ENCODE peak calls at places on chromosomes 13 and 19, in seven cellular contexts. D is tibial artery, K is endodermal cell, Z is fibroblast of lung, N is neural progenitor cell, Q is cardiac muscle cell, A is fibroblast of the aortic adventitia. O is an unnamed sample.

GRCh38 chr19:2049741-2050348 is 1.2 kb downstream of the MKNK2 start:
- DNase-seq in D (peak; percentile 88), Q (peak; percentile 54), K (no peak), A (peak; percentile 71), N (peak; percentile 60), Z (peak; percentile 62), O (peak; percentile 67)

GRCh38 chr13:80379245-80379644 is 38.3 kb upstream of the SPRY2 start:
- DNase-seq in A (peak; percentile 15), Z (peak; percentile 48), K (no peak), N (no peak), Q (no peak), D (no peak), O (peak; percentile 13)

GRCh38 chr19:10780368-10780767 is 55.6 kb downstream of the TMED1 start:
- DNase-seq in K (no peak), D (peak; percentile 75), N (no peak), Z (peak; percentile 72), Q (no peak), A (peak; percentile 92), O (peak; percentile 95)

GRCh38 chr13:72253754-72254153 is 386.8 kb upstream of the DACH1 start:
- DNase-seq in D (no peak), K (no peak), Z (no peak), N (no peak), Q (no peak), A (no peak), O (no peak)

GRCh38 chr13:99045396-99045795 is 67.5 kb upstream of the DOCK9 start:
- DNase-seq in K (no peak), D (no peak), Q (no peak), Z (peak; percentile 32), N (no peak), A (no peak), O (peak; percentile 65)

GRCh38 chr13:107466326-107466725 is 749.0 kb downstream of the LIG4 start:
- DNase-seq in Z (no peak), D (no peak), A (peak; percentile 15), Q (no peak), K (peak; percentile 52), N (no peak), O (peak; percentile 43)

GRCh38 chr13:97253581-97254293 is 31.6 kb downstream of the MBNL2 start:
- DNase-seq in Z (no peak), A (no peak), K (no peak), N (no peak), Q (no peak), D (no peak), O (no peak)

GRCh38 chr19:8387688-8388611 is 2.2 kb upstream of the RAB11B start:
- DNase-seq in Q (no peak), D (no peak), K (no peak), A (no peak), Z (no peak), N (no peak), O (no peak)

GRCh38 chr13:111480503-111480902 is 160.1 kb downstream of the TEX29 start:
- DNase-seq in D (no peak), Z (no peak), N (no peak), A (no peak), K (no peak), Q (no peak), O (no peak)

GRCh38 chr19:8161135-8161646 is 11.8 kb upstream of the FBN3 start:
- DNase-seq in Z (peak; percentile 17), Q (peak; percentile 34), D (no peak), N (peak; percentile 17), A (peak; percentile 7), K (peak; percentile 75), O (no peak)

GRCh38 chr13:20241593-20241992 is 9.5 kb upstream of the GJB6 start:
- DNase-seq in Z (no peak), D (no peak), Q (no peak), A (no peak), N (no peak), K (no peak), O (no peak)

GRCh38 chr13:91311491-91311890 is 36.0 kb upstream of the MIR17HG start:
- DNase-seq in Q (no peak), A (no peak), K (no peak), D (no peak), Z (no peak), N (no peak), O (no peak)

GRCh38 chr19:372306-372890 is 27.8 kb upstream of the MIER2 start:
- DNase-seq in D (no peak), Z (peak; percentile 81), K (peak; percentile 36), Q (no peak), A (peak; percentile 75), N (no peak), O (peak; percentile 48)

GRCh38 chr19:14023404-14024235 is 4.3 kb upstream of the RLN3 start:
- DNase-seq in Z (no peak), K (peak; percentile 89), A (peak; percentile 53), D (no peak), Q (peak; percentile 65), N (peak; percentile 74), O (peak; percentile 56)

GRCh38 chr13:109720758-109721184 is 65.6 kb downstream of the IRS2 start:
- DNase-seq in Q (no peak), N (no peak), D (no peak), Z (no peak), A (no peak), K (peak; percentile 7), O (no peak)

GRCh38 chr13:75132800-75133695 is 348.9 kb downstream of the TBC1D4 start:
- DNase-seq in D (no peak), Q (no peak), Z (no peak), N (no peak), K (no peak), A (peak; percentile 13), O (no peak)

GRCh38 chr13:52447354-52447753 is 3.1 kb downstream of the VPS36 start:
- DNase-seq in A (no peak), Z (peak; percentile 14), D (no peak), Q (no peak), K (no peak), N (no peak), O (no peak)

GRCh38 chr13:98729526-98730057 is 22.9 kb downstream of the SLC15A1 start:
- DNase-seq in K (no peak), Q (no peak), Z (no peak), N (no peak), A (no peak), D (no peak), O (no peak)

GRCh38 chr13:51136276-51136980 is 25.4 kb upstream of the C13orf42 start:
- DNase-seq in Z (no peak), N (no peak), D (no peak), K (peak; percentile 34), Q (peak; percentile 5), A (no peak), O (no peak)

GRCh38 chr19:8438236-8438635 is 6.5 kb upstream of the HNRNPM start:
- DNase-seq in K (no peak), N (no peak), Z (no peak), Q (no peak), A (no peak), D (peak; percentile 2), O (no peak)

GRCh38 chr13:51303063-51303552 is 36.4 kb upstream of the SERPINE3 start:
- DNase-seq in N (peak; percentile 91), K (peak; percentile 84), Z (no peak), Q (peak; percentile 41), A (no peak), D (no peak), O (no peak)

GRCh38 chr13:96984061-96984508 is 10.2 kb downstream of the OXGR1 start:
- DNase-seq in K (peak; percentile 58), N (peak; percentile 62), A (no peak), D (no peak), Q (peak; percentile 22), Z (no peak), O (no peak)

GRCh38 chr13:73428137-73428536 is 369.3 kb downstream of the KLF5 start:
- DNase-seq in N (no peak), A (peak; percentile 78), Q (no peak), D (no peak), K (no peak), Z (peak; percentile 53), O (peak; percentile 46)

GRCh38 chr19:737591-738093 is 13.3 kb upstream of the MISP start:
- DNase-seq in Z (peak; percentile 15), D (no peak), Q (peak; percentile 45), K (peak; percentile 94), A (no peak), N (peak; percentile 63), O (no peak)

GRCh38 chr13:75685239-75685697 is 49.1 kb downstream of the LMO7 start:
- DNase-seq in Z (peak; percentile 81), A (peak; percentile 80), Q (no peak), D (no peak), N (peak; percentile 49), K (peak; percentile 65), O (peak; percentile 87)

GRCh38 chr13:45341799-45342584 is 1.0 kb upstream of the TPT1 start:
- DNase-seq in A (peak; percentile 75), D (peak; percentile 77), N (no peak), Q (peak; percentile 42), K (no peak), Z (peak; percentile 60), O (peak; percentile 62)

GRCh38 chr13:31208554-31209122 is 8.9 kb downstream of the B3GLCT start:
- DNase-seq in Q (no peak), Z (no peak), N (no peak), K (no peak), D (no peak), A (no peak), O (no peak)
- H3K4me3 ChIP-seq in Q (no peak overlapping the region), Z (no peak overlapping the region), N (no peak overlapping the region), K (no peak overlapping the region), D (no peak overlapping the region), A (no peak overlapping the region), O (no peak overlapping the region)

GRCh38 chr19:38304352-38304865 is 358 bp downstream of the C19orf33 start:
- DNase-seq in Z (no peak), Q (no peak), K (peak; percentile 74), A (no peak), D (no peak), N (no peak), O (no peak)

GRCh38 chr19:38307076-38307475 is 3.0 kb downstream of the C19orf33 start:
- DNase-seq in K (no peak), Z (no peak), Q (no peak), A (no peak), D (no peak), N (no peak), O (no peak)

GRCh38 chr19:38306236-38306635 is 2.2 kb downstream of the C19orf33 start:
- DNase-seq in Z (no peak), D (no peak), Q (no peak), A (no peak), K (no peak), N (no peak), O (no peak)

GRCh38 chr19:38304866-38305429 is 897 bp downstream of the C19orf33 start:
- DNase-seq in K (peak; percentile 98), D (no peak), A (no peak), N (peak; percentile 96), Z (no peak), Q (peak; percentile 92), O (peak; percentile 88)

GRCh38 chr19:38303517-38304351 is at the start of gene C19orf33:
- DNase-seq in A (no peak), Z (no peak), K (peak; percentile 90), Q (no peak), N (no peak), D (no peak), O (peak; percentile 30)
- H3K4me3 ChIP-seq in A (no peak within 1 kb of the TSS), Z (no peak within 1 kb of the TSS), K (no peak within 1 kb of the TSS), Q (no peak within 1 kb of the TSS), N (peak within 1 kb of the TSS; percentile 26), D (no peak within 1 kb of the TSS), O (no peak within 1 kb of the TSS)

GRCh38 chr19:40567040-40567749 is 9.5 kb upstream of the SHKBP1 start:
- DNase-seq in N (peak; percentile 38), A (no peak), D (no peak), K (no peak), Q (no peak), Z (no peak), O (no peak)
- H3K4me3 ChIP-seq in N (peak overlapping the region; percentile 45), A (peak overlapping the region; percentile 47), D (no peak overlapping the region), K (no peak overlapping the region), Q (peak overlapping the region; percentile 16), Z (peak overlapping the region; percentile 49), O (peak overlapping the region; percentile 48)

GRCh38 chr19:49534632-49535385 is 7.0 kb downstream of the RCN3 start:
- DNase-seq in A (no peak), D (no peak), Q (no peak), Z (no peak), K (no peak), N (no peak), O (no peak)
- H3K4me3 ChIP-seq in A (no peak overlapping the region), D (no peak overlapping the region), Q (peak overlapping the region; percentile 36), Z (no peak overlapping the region), K (peak overlapping the region; percentile 78), N (peak overlapping the region; percentile 59), O (no peak overlapping the region)

O was measured in fibroblast of villous mesenchyme.